ENCODE peak calls at places on chromosomes 1 and 21, in ten cellular contexts. Q is uterus; Y is breast epithelium; C is CD8-positive, alpha-beta T cell; X is mammary epithelial cell; D is SK-N-SH; W is tibial nerve; J is A673; N is psoas muscle; F is left ventricle myocardium inferior. R is an unnamed sample.
A peak's percentile ranks its signal among the peaks of the same experiment; 100 is the strongest.

GRCh38 chr21:42561742-42562141 is 48.1 kb downstream of the SLC37A1 start:
- DNase-seq in Q (no peak), Y (peak; percentile 28), C (no peak), X (no peak), D (no peak), W (no peak), J (no peak), N (no peak), F (no peak), R (peak; percentile 13)

GRCh38 chr1:35808376-35809155 is 750 bp downstream of the AGO4 start:
- DNase-seq in Q (peak; percentile 25), Y (no peak), C (peak; percentile 4), X (peak; percentile 25), D (peak; percentile 80), W (no peak), J (peak; percentile 14), N (peak; percentile 36), F (peak; percentile 38), R (peak; percentile 59)

GRCh38 chr21:31781737-31782136 is 49.8 kb upstream of the SCAF4 start:
- DNase-seq in Q (no peak), Y (no peak), C (no peak), X (no peak), D (no peak), W (no peak), J (peak; percentile 72), N (peak; percentile 20), F (peak; percentile 33), R (peak; percentile 27)

GRCh38 chr1:1132042-1132927 is 16.4 kb upstream of the C1orf159 start:
- DNase-seq in Q (no peak), Y (peak; percentile 85), C (no peak), X (no peak), D (no peak), W (no peak), J (no peak), N (no peak), F (no peak), R (no peak)

GRCh38 chr21:42503711-42504110 is 7.7 kb upstream of the RSPH1 start:
- DNase-seq in Q (no peak), Y (no peak), C (no peak), X (no peak), D (no peak), W (no peak), J (no peak), N (no peak), F (no peak), R (no peak)

GRCh38 chr21:42770717-42771502 is 108.4 kb downstream of the WDR4 start:
- DNase-seq in Q (no peak), Y (no peak), C (no peak), X (no peak), D (no peak), W (no peak), J (no peak), N (no peak), F (no peak), R (no peak)

GRCh38 chr1:31545927-31546540 is 30.3 kb upstream of the TINAGL1 start:
- DNase-seq in Q (no peak), Y (no peak), C (no peak), X (no peak), D (no peak), W (no peak), J (no peak), N (no peak), F (no peak), R (no peak)

GRCh38 chr21:31720330-31720729 is 11.6 kb downstream of the SCAF4 start:
- DNase-seq in Q (no peak), Y (no peak), C (no peak), X (no peak), D (no peak), W (no peak), J (no peak), N (no peak), F (no peak), R (no peak)

GRCh38 chr1:27416387-27417111 is 24.1 kb downstream of the GPR3 start:
- DNase-seq in Q (no peak), Y (no peak), C (peak; percentile 30), X (peak; percentile 64), D (peak; percentile 45), W (no peak), J (peak; percentile 71), N (no peak), F (no peak), R (no peak)

GRCh38 chr1:65980241-65980640 is 187.5 kb downstream of the PDE4B start:
- DNase-seq in Q (no peak), Y (no peak), C (no peak), X (no peak), D (no peak), W (no peak), J (no peak), N (no peak), F (no peak), R (no peak)

GRCh38 chr1:67710417-67710816 is 25.4 kb downstream of the GADD45A start:
- DNase-seq in Q (no peak), Y (no peak), C (no peak), X (peak; percentile 69), D (no peak), W (no peak), J (peak; percentile 41), N (no peak), F (no peak), R (no peak)

GRCh38 chr1:189563784-189564183 is 913.9 kb downstream of the BRINP3 start:
- DNase-seq in Q (no peak), Y (no peak), C (no peak), X (no peak), D (no peak), W (no peak), J (no peak), N (no peak), F (no peak), R (no peak)

GRCh38 chr1:189567890-189568289 is 909.8 kb downstream of the BRINP3 start:
- DNase-seq in Q (no peak), Y (no peak), C (no peak), X (no peak), D (no peak), W (no peak), J (no peak), N (no peak), F (no peak), R (no peak)
- H3K36me3 ChIP-seq in Q (no peaks in the 10 kb centered on the region), Y (no peaks in the 10 kb centered on the region), C (no peaks in the 10 kb centered on the region), X (no peaks in the 10 kb centered on the region), D (no peaks in the 10 kb centered on the region), W (no peaks in the 10 kb centered on the region), J (no peaks in the 10 kb centered on the region), N (no peaks in the 10 kb centered on the region), F (no peaks in the 10 kb centered on the region), R (no peaks in the 10 kb centered on the region)

GRCh38 chr1:228088586-228089498 is 6.3 kb downstream of the ARF1 start:
- DNase-seq in Q (peak; percentile 12), Y (peak; percentile 31), C (no peak), X (no peak), D (no peak), W (peak; percentile 3), J (no peak), N (peak; percentile 31), F (peak; percentile 19), R (peak; percentile 15)

GRCh38 chr1:228089520-228090380 is 7.2 kb downstream of the ARF1 start:
- DNase-seq in Q (peak; percentile 13), Y (no peak), C (no peak), X (no peak), D (no peak), W (no peak), J (no peak), N (peak; percentile 35), F (peak; percentile 8), R (peak; percentile 21)

GRCh38 chr1:228090613-228091081 is 8.1 kb downstream of the ARF1 start:
- DNase-seq in Q (peak; percentile 12), Y (no peak), C (no peak), X (no peak), D (no peak), W (no peak), J (no peak), N (peak; percentile 14), F (no peak), R (peak; percentile 8)

GRCh38 chr1:228085287-228085926 is 2.9 kb downstream of the ARF1 start:
- DNase-seq in Q (no peak), Y (no peak), C (no peak), X (peak; percentile 57), D (no peak), W (no peak), J (peak; percentile 63), N (peak; percentile 19), F (peak; percentile 21), R (no peak)

GRCh38 chr1:228087771-228088251 is 5.3 kb downstream of the ARF1 start:
- DNase-seq in Q (no peak), Y (peak; percentile 42), C (no peak), X (peak; percentile 68), D (no peak), W (peak; percentile 9), J (no peak), N (peak; percentile 33), F (peak; percentile 26), R (no peak)
- H3K4me3 ChIP-seq in Q (no peak overlapping the region), Y (peak overlapping the region; percentile 5), C (no peak overlapping the region), X (no peak overlapping the region), D (peak overlapping the region; percentile 27), W (no peak overlapping the region), J (no peak overlapping the region), N (peak overlapping the region; percentile 99), F (peak overlapping the region; percentile 30), R (no peak overlapping the region)

DNA sequence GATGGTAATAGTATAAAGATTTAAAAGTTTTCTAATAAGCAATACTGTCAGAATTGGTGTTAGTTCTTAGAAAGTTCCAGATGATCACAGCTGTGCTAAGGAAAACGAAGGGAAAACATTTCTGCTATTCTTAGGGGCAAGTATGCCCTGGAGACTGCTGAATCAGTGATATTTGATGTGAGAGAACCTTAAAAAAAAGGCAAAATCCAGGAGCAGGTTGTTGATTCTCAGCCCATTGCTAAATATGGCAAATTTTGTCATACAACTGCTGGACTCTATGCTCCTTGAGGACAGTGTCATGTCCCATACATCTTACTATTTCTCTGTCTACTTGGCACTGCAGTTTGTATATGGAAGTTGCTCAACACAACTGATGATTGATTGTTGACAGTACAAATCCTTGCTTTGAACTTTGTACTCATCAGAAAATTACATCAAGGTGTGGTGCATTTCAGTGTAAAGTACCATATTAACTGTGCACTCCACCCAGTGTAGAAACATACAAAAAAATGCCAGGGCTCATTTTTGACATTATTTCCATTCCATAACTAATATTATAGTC is 10.9 kb downstream of the CRCT1 start:
- DNase-seq in Q (no peak), Y (no peak), C (no peak), X (no peak), D (no peak), W (no peak), J (no peak), N (no peak), F (no peak), R (no peak)
- H3K9me3 ChIP-seq in Q (no peaks in the 10 kb centered on the region), Y (no peaks in the 10 kb centered on the region), C (no peaks in the 10 kb centered on the region), X (peaks cover 3% of the 10 kb centered on the region), D (no peaks in the 10 kb centered on the region), W (no peaks in the 10 kb centered on the region), J (no peaks in the 10 kb centered on the region), N (peaks cover 3% of the 10 kb centered on the region), F (peaks cover 39% of the 10 kb centered on the region), R (no peaks in the 10 kb centered on the region)

GRCh38 chr1:202116287-202116686 is 6.4 kb upstream of the GPR37L1 start:
- DNase-seq in Q (no peak), Y (no peak), C (no peak), X (no peak), D (no peak), W (no peak), J (no peak), N (no peak), F (no peak), R (no peak)
- H3K36me3 ChIP-seq in Q (no peaks in the 10 kb centered on the region), Y (no peaks in the 10 kb centered on the region), C (no peaks in the 10 kb centered on the region), X (no peaks in the 10 kb centered on the region), D (no peaks in the 10 kb centered on the region), W (no peaks in the 10 kb centered on the region), J (no peaks in the 10 kb centered on the region), N (no peaks in the 10 kb centered on the region), F (no peaks in the 10 kb centered on the region), R (no peaks in the 10 kb centered on the region)

GRCh38 chr1:229019647-229020281 is 251.1 kb upstream of the RAB4A start:
- DNase-seq in Q (no peak), Y (no peak), C (no peak), X (no peak), D (no peak), W (no peak), J (no peak), N (no peak), F (no peak), R (no peak)
- H3K4me3 ChIP-seq in Q (no peak overlapping the region), Y (no peak overlapping the region), C (no peak overlapping the region), X (no peak overlapping the region), D (no peak overlapping the region), W (no peak overlapping the region), J (no peak overlapping the region), N (no peak overlapping the region), F (no peak overlapping the region), R (no peak overlapping the region)

R was measured in ovary.